ENCODE peak calls at places on chromosomes 5 and 9, in six cellular contexts. One of them, this sample, is unnamed.

GRCh38 chr5:167759411-167759821 is 532.0 kb upstream of the WWC1 start:
- DNase-seq in endothelial cell: no peak
- DNase-seq in immature natural killer cell: no peak
- DNase-seq in hypothalamus: no peak
- DNase-seq in OCI-LY7: no peak
- DNase-seq in NCI-H524: no peak
- DNase-seq in this sample: no peak

GRCh38 chr5:113489299-113489698 is 1.0 kb upstream of the MCC start:
- DNase-seq in hypothalamus: no peak
- DNase-seq in endothelial cell: no peak
- DNase-seq in immature natural killer cell: no peak
- DNase-seq in NCI-H524: no peak
- DNase-seq in OCI-LY7: no peak
- DNase-seq in this sample: no peak

GRCh38 chr5:153813871-153814270 is 224.8 kb downstream of the FAM114A2 start:
- DNase-seq in hypothalamus: no peak
- DNase-seq in OCI-LY7: no peak
- DNase-seq in endothelial cell: no peak
- DNase-seq in immature natural killer cell: no peak
- DNase-seq in NCI-H524: no peak
- DNase-seq in this sample: no peak

GRCh38 chr5:76180817-76181805 is 97.9 kb downstream of the SV2C start:
- DNase-seq in endothelial cell: no peak
- DNase-seq in NCI-H524: no peak
- DNase-seq in immature natural killer cell: no peak
- DNase-seq in OCI-LY7: no peak
- DNase-seq in hypothalamus: no peak
- DNase-seq in this sample: no peak

GRCh38 chr9:20117985-20118384 is 329.1 kb upstream of the SLC24A2 start:
- DNase-seq in OCI-LY7: no peak
- DNase-seq in immature natural killer cell: no peak
- DNase-seq in endothelial cell: no peak
- DNase-seq in NCI-H524: no peak
- DNase-seq in hypothalamus: no peak
- DNase-seq in this sample: no peak

GRCh38 chr5:77394064-77394716 is 97.9 kb downstream of the WDR41 start:
- DNase-seq in hypothalamus: no peak
- DNase-seq in OCI-LY7: no peak
- DNase-seq in immature natural killer cell: no peak
- DNase-seq in NCI-H524: no peak
- DNase-seq in endothelial cell: no peak
- DNase-seq in this sample: no peak

GRCh38 chr9:96230002-96230401 is 72.0 kb downstream of the HSD17B3 start:
- DNase-seq in immature natural killer cell: no peak
- DNase-seq in OCI-LY7: no peak
- DNase-seq in hypothalamus: no peak
- DNase-seq in NCI-H524: no peak
- DNase-seq in endothelial cell: no peak
- DNase-seq in this sample: no peak

GRCh38 chr5:1375871-1376850 is 31.3 kb upstream of the CLPTM1L start:
- DNase-seq in endothelial cell: no peak
- DNase-seq in hypothalamus: no peak
- DNase-seq in NCI-H524: no peak
- DNase-seq in immature natural killer cell: peak
- DNase-seq in OCI-LY7: no peak
- DNase-seq in this sample: no peak

GRCh38 chr5:32713396-32714381 is 2.6 kb downstream of the NPR3 start:
- DNase-seq in NCI-H524: peak
- DNase-seq in hypothalamus: no peak
- DNase-seq in OCI-LY7: no peak
- DNase-seq in endothelial cell: peak
- DNase-seq in immature natural killer cell: no peak
- DNase-seq in this sample: no peak

GRCh38 chr5:119340597-119341218 is 15.1 kb upstream of the TNFAIP8 start:
- DNase-seq in immature natural killer cell: peak
- DNase-seq in hypothalamus: no peak
- DNase-seq in NCI-H524: no peak
- DNase-seq in endothelial cell: no peak
- DNase-seq in OCI-LY7: peak
- DNase-seq in this sample: no peak

GRCh38 chr9:100587375-100587774 is 9.5 kb downstream of the CAVIN4 start:
- DNase-seq in hypothalamus: no peak
- DNase-seq in endothelial cell: no peak
- DNase-seq in immature natural killer cell: no peak
- DNase-seq in NCI-H524: no peak
- DNase-seq in OCI-LY7: no peak
- DNase-seq in this sample: no peak

GRCh38 chr9:33272061-33272460 is 7.2 kb downstream of the CHMP5 start:
- DNase-seq in OCI-LY7: no peak
- DNase-seq in immature natural killer cell: no peak
- DNase-seq in endothelial cell: no peak
- DNase-seq in NCI-H524: no peak
- DNase-seq in hypothalamus: no peak
- DNase-seq in this sample: no peak

GRCh38 chr5:72106922-72107873 is at the start of gene MAP1B:
- DNase-seq in endothelial cell: peak
- DNase-seq in NCI-H524: peak
- DNase-seq in OCI-LY7: no peak
- DNase-seq in hypothalamus: peak
- DNase-seq in immature natural killer cell: no peak
- DNase-seq in this sample: peak

GRCh38 chr9:132011896-132012295 is 67.8 kb downstream of the MED27 start:
- DNase-seq in endothelial cell: no peak
- DNase-seq in NCI-H524: peak
- DNase-seq in immature natural killer cell: no peak
- DNase-seq in OCI-LY7: peak
- DNase-seq in hypothalamus: no peak
- DNase-seq in this sample: no peak

GRCh38 chr5:25090275-25090674 is 445.5 kb upstream of the CDH10 start:
- DNase-seq in OCI-LY7: no peak
- DNase-seq in endothelial cell: no peak
- DNase-seq in NCI-H524: no peak
- DNase-seq in immature natural killer cell: no peak
- DNase-seq in hypothalamus: no peak
- DNase-seq in this sample: no peak

GRCh38 chr5:88707216-88707965 is 175.6 kb downstream of the MEF2C start:
- DNase-seq in NCI-H524: no peak
- DNase-seq in OCI-LY7: no peak
- DNase-seq in immature natural killer cell: no peak
- DNase-seq in endothelial cell: no peak
- DNase-seq in hypothalamus: no peak
- DNase-seq in this sample: no peak

GRCh38 chr5:175657593-175658271 is at the start of gene HRH2:
- DNase-seq in immature natural killer cell: no peak
- DNase-seq in NCI-H524: peak
- DNase-seq in hypothalamus: no peak
- DNase-seq in OCI-LY7: no peak
- DNase-seq in endothelial cell: peak
- DNase-seq in this sample: peak

GRCh38 chr9:124009835-124010226 is 1.7 kb upstream of the LHX2 start:
- DNase-seq in hypothalamus: no peak
- DNase-seq in OCI-LY7: no peak
- DNase-seq in immature natural killer cell: no peak
- DNase-seq in NCI-H524: no peak
- DNase-seq in endothelial cell: no peak
- DNase-seq in this sample: no peak

GRCh38 chr5:146828385-146828784 is 50.2 kb downstream of the PPP2R2B start:
- DNase-seq in hypothalamus: no peak
- DNase-seq in OCI-LY7: no peak
- DNase-seq in NCI-H524: peak
- DNase-seq in immature natural killer cell: no peak
- DNase-seq in endothelial cell: no peak
- DNase-seq in this sample: peak

GRCh38 chr9:73683862-73684591 is 532.4 kb downstream of the ANXA1 start:
- DNase-seq in endothelial cell: no peak
- DNase-seq in immature natural killer cell: no peak
- DNase-seq in OCI-LY7: peak
- DNase-seq in NCI-H524: peak
- DNase-seq in hypothalamus: no peak
- DNase-seq in this sample: peak